ENCODE peak calls at places on chromosomes 2 and 18, in six cellular contexts. N, S, Z, G, U and D are unnamed samples.
A peak's percentile ranks its signal among the peaks of the same experiment; 100 is the strongest.

GRCh38 chr18:29307231-29307630 is 1130.3 kb upstream of the CDH2 start:
- DNase-seq in N (no peak), S (no peak), Z (no peak), G (no peak), U (no peak), D (no peak)

GRCh38 chr18:27860701-27861107 is 316.2 kb downstream of the CDH2 start:
- DNase-seq in N (no peak), S (no peak), Z (no peak), G (no peak), U (no peak), D (no peak)

GRCh38 chr18:14085770-14086458 is 46.3 kb downstream of the ZNF519 start:
- DNase-seq in N (no peak), S (no peak), Z (no peak), G (no peak), U (no peak), D (no peak)

GRCh38 chr2:234218261-234219180 is 168.0 kb downstream of the SPP2 start:
- DNase-seq in N (no peak), S (no peak), Z (no peak), G (peak; percentile 60), U (no peak), D (no peak)

GRCh38 chr18:24773101-24773500 is 312.7 kb downstream of the HRH4 start:
- DNase-seq in N (no peak), S (no peak), Z (no peak), G (no peak), U (no peak), D (no peak)

GRCh38 chr18:55387139-55387984 is 200.6 kb downstream of the TCF4 start:
- DNase-seq in N (no peak), S (no peak), Z (no peak), G (no peak), U (no peak), D (no peak)

GRCh38 chr2:10412380-10412779 is 35.7 kb downstream of the ODC1 start:
- DNase-seq in N (peak; percentile 65), S (no peak), Z (no peak), G (no peak), U (no peak), D (no peak)

GRCh38 chr2:172248381-172249173 is 145.9 kb upstream of the DLX2 start:
- DNase-seq in N (no peak), S (peak; percentile 76), Z (no peak), G (no peak), U (no peak), D (no peak)

GRCh38 chr2:98501223-98501622 is 56.6 kb downstream of the INPP4A start:
- DNase-seq in N (no peak), S (no peak), Z (no peak), G (no peak), U (no peak), D (no peak)

GRCh38 chr18:48860276-48861180 is 90.2 kb downstream of the SMAD7 start:
- DNase-seq in N (no peak), S (no peak), Z (no peak), G (no peak), U (no peak), D (no peak)

GRCh38 chr2:240184198-240184590 is 43.7 kb upstream of the OTOS start:
- DNase-seq in N (no peak), S (no peak), Z (no peak), G (no peak), U (no peak), D (no peak)

GRCh38 chr2:40395169-40396023 is 56.5 kb downstream of the SLC8A1 start:
- DNase-seq in N (no peak), S (peak; percentile 44), Z (no peak), G (no peak), U (no peak), D (no peak)

GRCh38 chr2:42286268-42286946 is 74.6 kb downstream of the COX7A2L start:
- DNase-seq in N (no peak), S (no peak), Z (no peak), G (no peak), U (no peak), D (no peak)

GRCh38 chr18:13164406-13164805 is 54.2 kb upstream of the LDLRAD4 start:
- DNase-seq in N (no peak), S (no peak), Z (no peak), G (no peak), U (no peak), D (no peak)

GRCh38 chr2:147845608-147846002 is 776 bp downstream of the ACVR2A start:
- DNase-seq in N (no peak), S (no peak), Z (no peak), G (no peak), U (no peak), D (no peak)

GRCh38 chr18:79552696-79553095 is 126.9 kb upstream of the CTDP1 start:
- DNase-seq in N (no peak), S (no peak), Z (no peak), G (no peak), U (no peak), D (no peak)

GRCh38 chr2:42753188-42753813 is 10.6 kb downstream of the OXER1 start:
- DNase-seq in N (no peak), S (no peak), Z (no peak), G (no peak), U (no peak), D (no peak)

GRCh38 chr2:181715033-181715630 is 34.8 kb upstream of the NEUROD1 start:
- DNase-seq in N (peak; percentile 78), S (peak; percentile 74), Z (peak; percentile 47), G (peak; percentile 78), U (peak; percentile 18), D (peak; percentile 17)

GRCh38 chr18:37565138-37565984 is at the start of gene CELF4:
- DNase-seq in N (peak; percentile 3), S (no peak), Z (no peak), G (no peak), U (no peak), D (no peak)

GRCh38 chr2:19541884-19542283 is 183.5 kb upstream of the OSR1 start:
- DNase-seq in N (peak; percentile 35), S (no peak), Z (no peak), G (no peak), U (no peak), D (no peak)

GRCh38 chr18:57352761-57353136 is 392 bp downstream of the ST8SIA3 start:
- DNase-seq in N (no peak), S (no peak), Z (no peak), G (no peak), U (no peak), D (no peak)

GRCh38 chr18:24761765-24762164 is 301.3 kb downstream of the HRH4 start:
- DNase-seq in N (no peak), S (no peak), Z (no peak), G (no peak), U (no peak), D (no peak)

GRCh38 chr2:176813526-176814179 is 398.9 kb upstream of the HNRNPA3 start:
- DNase-seq in N (no peak), S (no peak), Z (no peak), G (no peak), U (no peak), D (no peak)

GRCh38 chr2:3172265-3172935 is 205.2 kb downstream of the EIPR1 start:
- DNase-seq in N (no peak), S (no peak), Z (no peak), G (no peak), U (no peak), D (no peak)

GRCh38 chr2:234632527-234633391 is 135.9 kb upstream of the ARL4C start:
- DNase-seq in N (no peak), S (no peak), Z (no peak), G (no peak), U (no peak), D (no peak)

GRCh38 chr2:240603081-240603835 is 16.7 kb downstream of the CAPN10 start:
- DNase-seq in N (no peak), S (no peak), Z (no peak), G (no peak), U (no peak), D (no peak)

GRCh38 chr18:57798713-57799373 is 4.3 kb downstream of the ATP8B1 start:
- DNase-seq in N (no peak), S (no peak), Z (no peak), G (no peak), U (no peak), D (no peak)

GRCh38 chr2:63056309-63057065 is 5.9 kb downstream of the OTX1 start:
- DNase-seq in N (no peak), S (no peak), Z (no peak), G (no peak), U (no peak), D (no peak)

GRCh38 chr2:226868331-226868730 is 32.5 kb downstream of the RHBDD1 start:
- DNase-seq in N (no peak), S (no peak), Z (no peak), G (no peak), U (no peak), D (no peak)

GRCh38 chr2:46170611-46171385 is 126.4 kb upstream of the EPAS1 start:
- DNase-seq in N (no peak), S (no peak), Z (no peak), G (no peak), U (no peak), D (no peak)
- H3K27ac ChIP-seq in N (peak overlapping the region; percentile 89), S (no peak overlapping the region), Z (no peak overlapping the region), G (no peak overlapping the region), U (peak overlapping the region; percentile 46), D (no peak overlapping the region)

GRCh38 chr2:224147174-224147573 is 108.1 kb upstream of the SERPINE2 start:
- DNase-seq in N (peak; percentile 27), S (peak; percentile 49), Z (no peak), G (no peak), U (no peak), D (no peak)
- H3K27ac ChIP-seq in N (peak overlapping the region; percentile 74), S (no peak overlapping the region), Z (no peak overlapping the region), G (no peak overlapping the region), U (no peak overlapping the region), D (no peak overlapping the region)

DNA sequence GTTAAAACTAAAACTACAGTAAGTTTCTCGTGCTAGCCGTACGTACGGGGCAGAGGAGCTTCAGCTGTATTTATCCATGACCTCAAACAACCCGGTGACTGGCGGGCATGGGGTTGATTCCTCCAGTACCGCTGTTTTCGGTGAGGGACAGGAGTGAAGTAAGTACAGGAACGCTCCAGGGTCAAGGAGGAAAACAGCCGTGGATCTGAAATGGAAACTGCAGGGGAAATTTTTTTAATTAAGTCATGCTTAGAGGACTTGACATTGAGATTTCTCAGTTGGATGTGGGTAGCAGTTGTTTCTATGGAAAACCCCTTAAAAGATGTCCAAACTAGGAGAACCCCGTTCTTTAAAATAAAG is 1.2 kb downstream of the RAB12 start:
- DNase-seq in N (no peak), S (no peak), Z (no peak), G (no peak), U (no peak), D (no peak)
- H3K27ac ChIP-seq in N (peak overlapping the region; percentile 97), S (peak overlapping the region; percentile 79), Z (no peak overlapping the region), G (peak overlapping the region; percentile 40), U (peak overlapping the region; percentile 45), D (peak overlapping the region; percentile 51)

GRCh38 chr18:11246883-11247282 is 97.5 kb upstream of the PIEZO2 start:
- DNase-seq in N (no peak), S (no peak), Z (no peak), G (no peak), U (no peak), D (no peak)
- H3K27ac ChIP-seq in N (no peak overlapping the region), S (no peak overlapping the region), Z (no peak overlapping the region), G (no peak overlapping the region), U (no peak overlapping the region), D (no peak overlapping the region)